ENCODE peak calls at places on chromosomes 2 and 18, in five cellular contexts. J is astrocyte of the cerebellum, E is foreskin fibroblast, G is AG09319, M is BE2C. X is an unnamed sample.

GRCh38 chr2:223826995-223827394 is 10.4 kb downstream of the AP1S3 start:
- DNase-seq in M (no peak), G (no peak), E (no peak), J (no peak), X (no peak)

GRCh38 chr2:54042341-54042740 is 71.5 kb upstream of the PSME4 start:
- DNase-seq in J (no peak), M (no peak), G (no peak), E (no peak), X (no peak)

GRCh38 chr2:158729873-158730620 is 65.1 kb upstream of the DAPL1 start:
- DNase-seq in G (no peak), J (no peak), E (no peak), M (no peak), X (no peak)

GRCh38 chr2:189521686-189522434 is 58.7 kb downstream of the SLC40A1 start:
- DNase-seq in G (no peak), J (no peak), M (no peak), E (no peak), X (peak)

GRCh38 chr2:38850045-38850444 is 25.7 kb downstream of the DHX57 start:
- DNase-seq in M (no peak), J (no peak), G (no peak), E (no peak), X (no peak)

GRCh38 chr18:13452448-13452811 is 233.9 kb downstream of the LDLRAD4 start:
- DNase-seq in E (peak), M (no peak), G (no peak), J (peak), X (peak)

GRCh38 chr2:241389697-241390096 is 33.6 kb downstream of the FARP2 start:
- DNase-seq in M (no peak), G (no peak), E (no peak), J (no peak), X (no peak)

GRCh38 chr18:54240629-54241107 is 16.2 kb upstream of the MBD2 start:
- DNase-seq in G (no peak), J (no peak), E (no peak), M (no peak), X (peak)

GRCh38 chr2:201975434-201975833 is 58.2 kb upstream of the FZD7 start:
- DNase-seq in J (no peak), M (no peak), G (no peak), E (no peak), X (no peak)

GRCh38 chr2:85390941-85391669 is 19.1 kb downstream of the CAPG start:
- DNase-seq in E (no peak), J (no peak), M (peak), G (no peak), X (peak)

GRCh38 chr2:120908314-120908975 is 172.8 kb downstream of the GLI2 start:
- DNase-seq in G (no peak), M (no peak), J (no peak), E (no peak), X (no peak)

GRCh38 chr18:75455249-75456183 is 28.0 kb upstream of the SMIM21 start:
- DNase-seq in E (no peak), G (no peak), J (no peak), M (no peak), X (no peak)

GRCh38 chr2:209960676-209961630 is 41.5 kb upstream of the RPE start:
- DNase-seq in G (no peak), E (peak), M (peak), J (peak), X (peak)

GRCh38 chr2:115057473-115057872 is 615.0 kb downstream of the DPP10 start:
- DNase-seq in M (no peak), J (no peak), G (no peak), E (no peak), X (no peak)

GRCh38 chr2:240498958-240499260 is 58.9 kb downstream of the ANKMY1 start:
- DNase-seq in E (no peak), M (no peak), J (no peak), G (no peak), X (no peak)

GRCh38 chr2:47819834-47820233 is 36.9 kb downstream of the MSH6 start:
- DNase-seq in G (no peak), M (no peak), J (no peak), E (peak), X (peak)

GRCh38 chr2:231361701-231362588 is 33.6 kb upstream of the B3GNT7 start:
- DNase-seq in J (no peak), M (no peak), E (no peak), G (no peak), X (no peak)

DNA sequence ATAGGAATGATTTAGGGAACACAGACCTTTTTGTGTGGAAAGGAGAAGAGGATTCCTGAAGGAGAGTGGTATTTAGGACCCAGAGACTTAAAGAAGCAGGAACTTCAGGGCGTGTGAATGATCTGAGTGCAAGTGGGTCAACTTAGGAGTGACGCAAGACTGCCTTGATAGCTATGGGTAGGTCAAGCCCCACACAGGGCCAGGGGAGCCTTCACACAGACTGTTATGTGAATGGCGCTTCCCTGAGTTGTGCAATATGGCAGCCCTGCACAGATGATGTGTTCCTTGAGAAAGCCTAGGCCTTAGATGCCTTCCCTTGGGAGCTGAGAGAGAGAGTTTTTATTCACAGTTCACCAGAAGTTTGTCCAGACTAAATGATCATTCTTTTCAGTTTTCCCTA is 47.1 kb upstream of the IGFBP5 start:
- DNase-seq in M (no peak), G (no peak), J (no peak), E (no peak), X (no peak)
- TF ChIP-seq CTCF in M (no peak), G (no peak), J (no peak), E (no peak), X (no peak)

GRCh38 chr18:79754022-79754761 is 43.5 kb upstream of the KCNG2 start:
- DNase-seq in G (no peak), J (no peak), M (no peak), E (no peak), X (no peak)

GRCh38 chr18:79754831-79755351 is 42.8 kb upstream of the KCNG2 start:
- DNase-seq in E (no peak), G (no peak), M (no peak), J (no peak), X (no peak)

GRCh38 chr18:79756143-79756500 is 41.6 kb upstream of the KCNG2 start:
- DNase-seq in M (no peak), E (no peak), G (no peak), J (no peak), X (no peak)

GRCh38 chr18:79755496-79756142 is 42.1 kb upstream of the KCNG2 start:
- DNase-seq in M (no peak), J (no peak), E (no peak), G (no peak), X (no peak)

DNA sequence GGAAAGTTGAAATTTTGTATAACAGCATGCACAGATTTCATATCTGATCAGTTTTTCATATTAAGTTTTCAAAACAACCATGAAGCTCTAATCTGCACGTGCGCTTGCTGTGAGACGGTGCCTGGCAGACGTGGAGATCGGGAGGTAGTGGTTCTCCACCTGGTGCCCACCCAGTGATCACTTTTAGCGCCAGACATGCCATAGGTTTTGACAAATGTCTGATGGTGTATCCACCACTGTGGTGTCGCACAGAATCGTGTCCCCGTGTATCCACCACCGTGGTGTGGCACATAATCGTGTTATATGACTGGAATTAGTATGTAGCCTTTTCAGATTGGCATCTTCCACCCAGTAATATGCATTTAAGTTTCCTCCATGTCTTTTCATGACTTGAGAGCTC is 40.9 kb upstream of the KCNG2 start:
- DNase-seq in J (no peak), G (no peak), M (no peak), E (no peak), X (no peak)
- TF ChIP-seq CTCF in J (no peak), G (no peak), M (no peak), E (no peak), X (no peak)

DNA sequence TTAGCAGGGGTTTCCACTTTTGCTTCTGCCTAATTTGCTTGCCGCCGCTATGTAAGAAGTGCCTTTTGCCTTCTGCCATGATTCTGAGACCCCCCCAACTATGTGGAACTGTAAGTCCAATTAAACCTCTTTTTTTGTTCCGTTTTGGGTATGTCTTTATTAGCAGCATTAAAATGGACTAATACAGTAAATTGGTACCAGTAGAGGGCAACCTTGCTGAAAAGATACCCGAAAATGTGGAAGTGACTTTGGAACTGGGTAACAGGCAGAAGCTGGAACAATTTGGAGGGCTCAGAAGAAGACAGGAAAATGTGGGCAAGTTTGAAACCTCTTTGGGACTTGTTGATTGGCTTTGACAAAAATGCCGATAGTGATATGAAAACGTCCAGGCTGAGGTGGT is 216.1 kb upstream of the FSIP2 start:
- DNase-seq in J (no peak), E (no peak), G (no peak), M (no peak), X (no peak)
- TF ChIP-seq CTCF in J (no peak), E (no peak), G (no peak), M (peak), X (no peak)

GRCh38 chr2:96549967-96550786 is 13.6 kb downstream of the ARID5A start:
- DNase-seq in G (no peak), J (no peak), M (no peak), E (no peak), X (no peak)
- TF ChIP-seq CTCF in G (peak), J (peak), M (no peak), E (peak), X (no peak)

GRCh38 chr2:117851969-117852368 is 37.5 kb downstream of the DDX18 start:
- DNase-seq in G (no peak), J (no peak), E (no peak), M (no peak), X (no peak)

GRCh38 chr2:117854610-117855009 is 40.1 kb downstream of the DDX18 start:
- DNase-seq in E (no peak), M (no peak), G (no peak), J (no peak), X (no peak)

GRCh38 chr2:117853316-117853715 is 38.8 kb downstream of the DDX18 start:
- DNase-seq in E (no peak), G (no peak), J (no peak), M (no peak), X (no peak)

GRCh38 chr2:117855886-117856285 is 41.4 kb downstream of the DDX18 start:
- DNase-seq in M (no peak), E (no peak), J (no peak), G (no peak), X (no peak)

DNA sequence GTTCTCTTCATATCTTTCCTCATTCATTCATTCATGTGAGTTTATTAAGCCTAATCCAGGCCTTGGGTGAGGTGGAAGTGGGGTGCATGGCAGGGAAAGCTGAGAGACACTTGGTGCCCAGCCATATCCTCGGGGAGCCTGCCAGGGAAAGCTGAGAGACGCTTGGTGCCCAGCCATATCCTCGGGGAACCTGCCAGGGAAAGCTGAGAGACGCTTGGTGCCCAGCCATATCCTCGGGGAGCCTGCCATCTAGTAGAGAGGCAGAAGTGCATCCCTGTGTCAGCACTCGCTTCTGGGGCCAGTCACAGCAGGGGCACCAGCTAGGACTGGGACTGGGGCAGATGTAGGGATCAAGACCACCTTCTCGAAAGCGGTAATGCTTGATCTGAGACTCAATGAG is 39.4 kb downstream of the DDX18 start:
- DNase-seq in J (no peak), E (no peak), G (no peak), M (no peak), X (no peak)
- TF ChIP-seq CTCF in J (no peak), E (no peak), G (no peak), M (no peak), X (no peak)

GRCh38 chr2:177691177-177691576 is 298.6 kb downstream of the AGPS start:
- DNase-seq in J (no peak), E (no peak), G (no peak), M (no peak), X (no peak)

GRCh38 chr2:177693658-177694334 is 301.2 kb downstream of the AGPS start:
- DNase-seq in G (no peak), M (no peak), E (no peak), J (no peak), X (no peak)

GRCh38 chr2:177692042-177692823 is 299.7 kb downstream of the AGPS start:
- DNase-seq in G (no peak), E (no peak), J (no peak), M (no peak), X (peak)

GRCh38 chr2:177694348-177694747 is 301.8 kb downstream of the AGPS start:
- DNase-seq in M (no peak), J (no peak), G (no peak), E (no peak), X (no peak)

GRCh38 chr2:177692828-177693269 is 300.3 kb downstream of the AGPS start:
- DNase-seq in G (no peak), E (no peak), J (no peak), M (no peak), X (peak)
- TF ChIP-seq CTCF in G (no peak), E (no peak), J (no peak), M (no peak), X (peak)

X was measured in MCF 10A.